ENCODE peak calls at places on chromosomes 6 and 20, in four cellular contexts. L, U, I and Q are unnamed samples.

GRCh38 chr6:118344014-118344670 is 204.0 kb upstream of the PLN start:
- DNase-seq in L (no peak), U (no peak), I (no peak), Q (no peak)

GRCh38 chr6:41780623-41781301 is at the start of gene PRICKLE4:
- DNase-seq in L (peak), I (no peak), U (no peak), Q (no peak)

GRCh38 chr20:56426926-56427325 is 14.9 kb downstream of the CASS4 start:
- DNase-seq in L (no peak), I (no peak), U (no peak), Q (no peak)

GRCh38 chr20:62408640-62409039 is 1.6 kb upstream of the CABLES2 start:
- DNase-seq in I (no peak), U (no peak), L (no peak), Q (no peak)

GRCh38 chr6:169677096-169677495 is 24.7 kb downstream of the WDR27 start:
- DNase-seq in U (no peak), I (no peak), L (no peak), Q (no peak)

GRCh38 chr6:34919651-34920050 is 30.6 kb downstream of the ANKS1A start:
- DNase-seq in L (no peak), U (no peak), I (no peak), Q (no peak)

GRCh38 chr6:15290962-15291704 is 45.3 kb downstream of the JARID2 start:
- DNase-seq in U (no peak), I (no peak), L (no peak), Q (no peak)

GRCh38 chr6:51542466-51542865 is 544.9 kb downstream of the PKHD1 start:
- DNase-seq in L (no peak), I (no peak), U (no peak), Q (no peak)

GRCh38 chr20:11018668-11019170 is 344.9 kb upstream of the JAG1 start:
- DNase-seq in L (no peak), I (no peak), U (no peak), Q (no peak)

GRCh38 chr6:127299522-127300240 is 33.0 kb downstream of the RNF146 start:
- DNase-seq in U (no peak), I (no peak), L (no peak), Q (no peak)

GRCh38 chr6:49384913-49385312 is 78.1 kb downstream of the MMUT start:
- DNase-seq in I (no peak), U (no peak), L (no peak), Q (no peak)

GRCh38 chr6:166947251-166947650 is 9.1 kb downstream of the RNASET2 start:
- DNase-seq in I (no peak), U (no peak), L (no peak), Q (no peak)

GRCh38 chr6:170553686-170554085 is 483 bp upstream of the TBP start:
- DNase-seq in L (no peak), I (no peak), U (no peak), Q (peak)

GRCh38 chr6:56682580-56682979 is 39.9 kb upstream of the DST start:
- DNase-seq in U (no peak), L (no peak), I (no peak), Q (no peak)

GRCh38 chr6:145875496-145876244 is 61.1 kb upstream of the FBXO30 start:
- DNase-seq in I (no peak), U (no peak), L (no peak), Q (no peak)

GRCh38 chr6:18823782-18824386 is 436.7 kb downstream of the RNF144B start:
- DNase-seq in I (no peak), L (no peak), U (peak), Q (peak)

GRCh38 chr6:114634016-114634415 is 291.2 kb upstream of the HS3ST5 start:
- DNase-seq in U (no peak), I (no peak), L (no peak), Q (no peak)

GRCh38 chr6:157952751-157953479 is 28.7 kb upstream of the SYNJ2 start:
- DNase-seq in L (no peak), U (no peak), I (no peak), Q (no peak)

GRCh38 chr6:44580901-44581300 is 193.4 kb downstream of the CDC5L start:
- DNase-seq in I (peak), L (no peak), U (no peak), Q (no peak)

GRCh38 chr6:79687759-79688158 is 56.6 kb downstream of the SH3BGRL2 start:
- DNase-seq in L (no peak), U (no peak), I (no peak), Q (no peak)

GRCh38 chr20:17385798-17386197 is 145.4 kb downstream of the BFSP1 start:
- DNase-seq in I (no peak), U (no peak), L (no peak), Q (no peak)

GRCh38 chr20:38109657-38110524 is 55.2 kb downstream of the TGM2 start:
- DNase-seq in I (peak), L (peak), U (no peak), Q (peak)

GRCh38 chr6:13935190-13935880 is 10.6 kb downstream of the RNF182 start:
- DNase-seq in U (no peak), L (no peak), I (no peak), Q (no peak)

GRCh38 chr6:81820979-81821378 is 68.5 kb upstream of the TENT5A start:
- DNase-seq in L (no peak), I (no peak), U (no peak), Q (no peak)

GRCh38 chr20:6709865-6710595 is 57.5 kb upstream of the BMP2 start:
- DNase-seq in U (no peak), L (no peak), I (no peak), Q (no peak)

GRCh38 chr6:51019785-51020184 is 201.1 kb downstream of the TFAP2B start:
- DNase-seq in L (no peak), U (no peak), I (no peak), Q (no peak)

GRCh38 chr6:161476711-161477110 is 202.8 kb upstream of the AGPAT4 start:
- DNase-seq in U (no peak), L (peak), I (peak), Q (no peak)

GRCh38 chr20:3223937-3224680 is 14.8 kb downstream of the ITPA start:
- DNase-seq in U (no peak), L (no peak), I (no peak), Q (no peak)

GRCh38 chr6:36545767-36546663 is 1.3 kb downstream of the STK38 start:
- DNase-seq in L (no peak), U (no peak), I (no peak), Q (no peak)

GRCh38 chr20:60202046-60202445 is 243.8 kb downstream of the CDH26 start:
- DNase-seq in I (no peak), U (no peak), L (no peak), Q (no peak)

GRCh38 chr6:125945378-125946141 is 11.0 kb upstream of the HINT3 start:
- DNase-seq in L (no peak), U (no peak), I (no peak), Q (peak)

GRCh38 chr20:58447733-58448391 is 58.8 kb downstream of the VAPB start:
- DNase-seq in L (no peak), I (no peak), U (peak), Q (peak)

GRCh38 chr6:42729731-42730130 is 7.3 kb upstream of the PRPH2 start:
- DNase-seq in L (no peak), I (no peak), U (no peak), Q (no peak)

GRCh38 chr6:32969685-32970412 is 1.5 kb downstream of the BRD2 start:
- DNase-seq in L (peak), I (peak), U (peak), Q (peak)

GRCh38 chr6:149267513-149268043 is 49.9 kb upstream of the TAB2 start:
- DNase-seq in U (no peak), L (no peak), I (no peak), Q (no peak)